ENCODE peak calls at places on chromosome 20, in four cellular contexts. I is mesenchymal stem cell, H is PC-9, N is GM23248. M is an unnamed sample.
A peak's percentile ranks its signal among the peaks of the same experiment; 100 is the strongest.

GRCh38 chr20:14445902-14446301 is 108.5 kb upstream of the FLRT3 start:
- DNase-seq in I (no peak), N (peak; percentile 1), H (no peak), M (no peak)

GRCh38 chr20:12237772-12238171 is 320.1 kb downstream of the BTBD3 start:
- DNase-seq in N (no peak), H (no peak), I (no peak), M (no peak)

GRCh38 chr20:7601431-7601830 is 338.8 kb downstream of the HAO1 start:
- DNase-seq in I (no peak), H (no peak), N (no peak), M (no peak)

GRCh38 chr20:1150218-1150617 is 31.8 kb downstream of the PSMF1 start:
- DNase-seq in I (peak; percentile 17), H (no peak), N (peak; percentile 67), M (no peak)

GRCh38 chr20:43665466-43666176 is 1.3 kb upstream of the MYBL2 start:
- DNase-seq in I (no peak), N (no peak), H (peak; percentile 42), M (no peak)

GRCh38 chr20:43548273-43548880 is 10.4 kb upstream of the SGK2 start:
- DNase-seq in H (no peak), N (no peak), I (no peak), M (no peak)

GRCh38 chr20:63700199-63701050 is 4.0 kb downstream of the TNFRSF6B start:
- DNase-seq in N (no peak), I (no peak), H (no peak), M (no peak)

GRCh38 chr20:12276011-12276673 is 358.4 kb downstream of the BTBD3 start:
- DNase-seq in H (no peak), N (no peak), I (no peak), M (no peak)

DNA sequence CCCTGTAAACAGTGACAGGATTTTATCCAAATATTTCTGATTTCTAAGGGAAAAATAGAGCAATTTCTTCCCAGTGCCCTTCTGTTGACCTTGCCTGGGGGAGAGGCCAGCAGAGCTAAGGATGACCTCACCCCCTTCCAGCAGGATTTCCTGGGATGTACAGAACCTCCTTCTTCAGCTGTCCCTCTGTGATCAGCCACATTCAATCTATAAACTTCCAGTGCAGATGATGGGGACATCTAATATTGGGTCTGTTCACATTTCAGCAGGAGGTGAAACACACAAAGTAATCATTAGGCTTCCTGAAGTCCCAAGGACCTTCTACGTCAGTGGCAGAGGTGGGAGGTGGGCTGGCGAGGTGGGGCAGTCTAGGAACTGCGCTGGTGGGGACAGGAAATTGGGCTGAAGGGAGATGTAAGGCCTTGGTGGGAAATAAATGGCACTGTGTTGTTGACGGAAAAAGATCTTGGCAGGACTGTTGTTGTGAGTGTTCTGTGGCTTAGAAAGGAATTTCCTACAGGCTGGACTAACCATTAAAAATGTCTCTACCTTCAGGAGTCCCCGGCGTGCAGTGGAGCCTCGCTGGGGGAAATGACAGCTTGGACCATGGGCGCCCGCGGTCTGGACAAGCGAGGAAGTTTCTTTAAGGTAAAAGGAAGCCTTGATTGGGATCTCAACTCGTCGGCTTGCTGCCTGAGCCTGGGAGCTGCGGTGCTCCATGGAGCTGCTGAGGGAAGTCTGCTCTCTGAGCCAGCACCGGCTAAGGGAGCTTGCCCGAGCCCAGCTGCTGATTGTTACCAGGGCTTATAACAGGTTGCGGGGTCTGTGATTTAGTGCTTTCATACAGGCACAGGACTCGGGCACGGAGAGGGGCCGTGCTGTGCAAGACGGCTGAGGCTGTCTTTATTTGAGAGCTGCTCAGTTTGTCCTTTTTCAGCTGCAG is 127.9 kb upstream of the NAA20 start:
- DNase-seq in I (peak; percentile 79), N (peak; percentile 81), H (no peak), M (no peak)
- H3K4me3 ChIP-seq in I (peak overlapping the region; percentile 76), N (peak overlapping the region; percentile 66), H (no peak overlapping the region), M (peak overlapping the region; percentile 39)

DNA sequence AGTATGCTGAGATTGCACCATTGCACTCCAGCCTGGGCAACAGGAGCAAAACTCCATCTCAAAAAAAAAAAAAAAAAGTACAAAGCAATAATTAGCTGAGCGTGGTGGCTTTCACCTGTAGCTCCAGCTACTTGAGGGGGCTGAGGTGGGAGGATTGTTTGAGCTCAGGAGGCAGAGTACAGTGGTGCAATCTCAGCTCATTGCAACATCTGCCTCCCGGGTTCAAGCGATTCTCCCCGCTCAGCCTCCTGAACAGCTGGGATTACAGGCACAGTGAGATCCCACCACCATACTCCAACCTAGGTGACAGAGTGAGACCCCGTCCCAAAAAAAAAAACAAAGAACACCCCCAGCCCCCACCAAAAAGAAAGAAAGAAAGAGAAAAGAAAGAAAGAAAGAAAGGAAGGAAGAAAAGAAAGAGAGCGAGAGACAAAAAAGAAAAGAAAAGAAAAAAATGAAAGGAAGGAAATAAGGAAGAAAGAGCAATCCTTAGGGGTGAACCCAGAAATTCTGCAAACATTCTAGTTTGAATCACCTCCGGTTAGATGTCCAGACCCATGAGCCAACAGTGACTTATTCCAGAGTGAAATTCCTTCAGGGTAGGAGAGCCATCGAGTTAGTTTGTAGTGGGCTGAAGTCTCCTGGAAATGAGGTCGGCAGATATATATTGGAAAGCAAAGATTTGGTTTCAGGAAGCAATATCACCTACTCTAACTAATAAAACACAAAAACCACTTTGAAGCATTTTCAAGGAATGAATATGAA is 3.2 kb upstream of the RIPOR3 start:
- DNase-seq in H (no peak), I (no peak), N (peak; percentile 85), M (no peak)
- H3K4me3 ChIP-seq in H (no peak overlapping the region), I (peak overlapping the region; percentile 25), N (peak overlapping the region; percentile 58), M (no peak overlapping the region)

GRCh38 chr20:57433658-57434389 is 42.6 kb downstream of the RBM38 start:
- DNase-seq in H (no peak), N (no peak), I (no peak), M (no peak)
- H3K4me3 ChIP-seq in H (no peak overlapping the region), N (no peak overlapping the region), I (no peak overlapping the region), M (no peak overlapping the region)

GRCh38 chr20:10519361-10520048 is 84.4 kb downstream of the SLX4IP start:
- DNase-seq in H (no peak), N (peak; percentile 70), I (peak; percentile 57), M (no peak)

GRCh38 chr20:10523438-10523837 is 88.3 kb downstream of the SLX4IP start:
- DNase-seq in H (no peak), N (no peak), I (no peak), M (no peak)

GRCh38 chr20:10522328-10522727 is 87.2 kb downstream of the SLX4IP start:
- DNase-seq in N (no peak), I (no peak), H (no peak), M (no peak)

GRCh38 chr20:10521836-10522235 is 86.7 kb downstream of the SLX4IP start:
- DNase-seq in I (no peak), H (no peak), N (no peak), M (no peak)

DNA sequence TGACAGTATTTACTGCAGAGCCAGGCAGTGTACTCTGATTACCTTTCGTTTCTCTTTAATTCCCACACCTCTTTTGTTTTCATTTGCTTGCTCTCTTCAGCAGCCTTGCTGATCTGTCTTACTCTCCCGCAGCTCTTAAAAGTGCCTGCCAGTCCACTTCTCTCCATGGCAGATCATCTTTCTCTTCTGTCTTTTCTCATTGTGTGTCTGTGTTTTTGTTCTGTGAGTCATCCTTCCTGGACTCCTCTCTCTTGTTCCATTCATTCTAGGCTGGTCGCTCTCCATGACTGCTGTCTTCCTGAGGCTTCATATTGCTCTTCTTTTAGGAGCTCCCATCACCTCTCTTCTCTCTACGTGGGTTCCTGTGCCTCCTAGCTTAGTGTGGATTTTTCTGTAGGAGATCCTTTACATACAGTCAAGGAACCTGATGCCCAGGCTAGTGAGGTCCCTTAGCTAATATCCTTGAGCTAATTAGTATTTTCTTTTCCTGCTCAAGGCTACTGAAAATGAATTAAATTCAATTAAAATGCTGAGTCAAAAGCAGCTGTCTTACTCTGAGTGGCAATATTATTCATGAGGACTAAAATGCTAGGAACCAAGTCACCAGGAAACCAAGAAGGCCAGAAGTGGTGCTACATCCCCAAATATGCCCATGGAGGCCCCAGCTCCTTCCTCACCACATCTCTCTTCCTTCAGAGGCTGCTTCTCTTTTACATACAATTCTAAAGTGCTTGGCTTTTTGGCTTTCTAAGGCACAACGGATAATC is 86.1 kb downstream of the SLX4IP start:
- DNase-seq in N (peak; percentile 88), I (peak; percentile 92), H (no peak), M (no peak)
- H3K4me3 ChIP-seq in N (peak overlapping the region; percentile 52), I (peak overlapping the region; percentile 24), H (no peak overlapping the region), M (no peak overlapping the region)

DNA sequence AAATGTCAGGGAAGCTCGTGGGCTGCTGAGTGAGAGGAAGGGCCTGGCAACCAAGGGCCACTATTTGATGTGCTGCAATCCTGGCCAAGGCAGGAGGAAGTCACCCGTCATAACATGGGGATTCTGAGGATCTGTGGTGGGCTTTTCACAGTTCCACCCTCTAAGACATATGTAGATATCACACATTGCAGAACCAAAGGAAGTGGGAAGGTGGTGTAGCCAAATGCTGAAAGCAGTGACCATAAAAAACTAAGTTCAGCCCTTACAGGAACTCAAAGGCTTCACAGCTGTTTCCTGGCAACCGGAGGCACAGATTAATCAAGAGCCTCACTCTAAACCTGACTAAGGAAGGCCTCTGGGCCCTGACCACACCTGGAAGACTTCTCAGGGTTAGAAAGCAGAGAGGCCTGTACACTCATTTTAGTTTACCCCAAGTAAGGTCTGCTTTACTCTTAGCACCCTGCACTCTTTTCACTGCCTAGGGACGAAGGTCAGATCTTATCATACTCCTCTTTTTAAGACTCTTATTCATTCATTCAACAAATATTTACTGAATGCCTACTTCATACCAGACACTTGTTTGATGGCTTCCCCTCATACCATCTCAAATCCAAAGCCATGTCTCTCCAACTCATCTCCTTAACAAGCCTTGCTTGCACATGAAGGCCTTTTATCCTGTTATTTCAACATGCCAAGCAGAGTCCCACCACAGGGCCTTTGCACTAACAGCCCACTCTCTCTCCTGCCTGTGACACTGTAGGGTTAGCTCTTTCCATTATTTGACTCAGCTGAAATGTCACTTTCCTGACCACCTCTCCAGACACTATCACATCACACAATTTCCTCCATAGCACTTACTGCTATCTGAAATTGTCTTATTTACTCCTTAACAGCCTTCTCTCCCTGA is 2.6 kb downstream of the UBE2V1 start:
- DNase-seq in H (peak; percentile 69), I (peak; percentile 50), N (peak; percentile 67), M (no peak)
- H3K4me3 ChIP-seq in H (peak overlapping the region; percentile 94), I (peak overlapping the region; percentile 90), N (peak overlapping the region; percentile 91), M (no peak overlapping the region)

GRCh38 chr20:41427833-41428232 is 61.2 kb upstream of the EMILIN3 start:
- DNase-seq in I (no peak), N (no peak), H (no peak), M (no peak)
- H3K4me3 ChIP-seq in I (no peak overlapping the region), N (no peak overlapping the region), H (no peak overlapping the region), M (no peak overlapping the region)

GRCh38 chr20:57566803-57567459 is 6.0 kb downstream of the PCK1 start:
- DNase-seq in I (no peak), N (no peak), H (no peak), M (no peak)

GRCh38 chr20:57568088-57568896 is 7.4 kb downstream of the PCK1 start:
- DNase-seq in I (no peak), N (no peak), H (no peak), M (no peak)

GRCh38 chr20:57567471-57568079 is 6.7 kb downstream of the PCK1 start:
- DNase-seq in N (no peak), H (no peak), I (no peak), M (no peak)

GRCh38 chr20:57564951-57565642 is 4.2 kb downstream of the PCK1 start:
- DNase-seq in H (no peak), I (no peak), N (no peak), M (no peak)

GRCh38 chr20:57566399-57566798 is 5.5 kb downstream of the PCK1 start:
- DNase-seq in N (no peak), I (no peak), H (no peak), M (no peak)
- H3K4me3 ChIP-seq in N (no peak overlapping the region), I (no peak overlapping the region), H (no peak overlapping the region), M (no peak overlapping the region)